ENCODE peak calls at places on chromosomes 5 and 9, in nine cellular contexts. Y is neural crest cell, O is bronchial epithelial cell, L is progenitor cell of endocrine pancreas, D is lower leg skin, G is cardiac muscle cell, I is OCI-LY7, V is Peyer's patch, J is fibroblast of pulmonary artery. U is an unnamed sample.

GRCh38 chr9:14768561-14769234 is 46.2 kb upstream of the CER1 start:
- DNase-seq in O (peak), D (no peak), V (no peak), J (peak), I (peak), G (peak), Y (peak), L (peak), U (no peak)

GRCh38 chr9:1460143-1460769 is 410.1 kb downstream of the DMRT2 start:
- DNase-seq in V (no peak), Y (no peak), I (peak), J (no peak), L (no peak), D (no peak), O (peak), G (peak), U (no peak)

GRCh38 chr5:14400085-14400484 is 181.5 kb upstream of the OTULINL start:
- DNase-seq in O (peak), G (peak), V (no peak), D (no peak), I (no peak), Y (no peak), J (peak), L (no peak), U (no peak)

GRCh38 chr5:143568105-143568504 is 164.6 kb upstream of the NR3C1 start:
- DNase-seq in J (no peak), V (no peak), D (no peak), G (no peak), I (no peak), Y (no peak), L (no peak), O (no peak), U (no peak)

GRCh38 chr9:2872941-2873323 is 29.0 kb upstream of the PUM3 start:
- DNase-seq in I (no peak), J (no peak), Y (no peak), G (no peak), L (no peak), V (no peak), D (no peak), O (no peak), U (no peak)

GRCh38 chr9:114677418-114677817 is 4.6 kb downstream of the TEX48 start:
- DNase-seq in O (peak), J (peak), V (no peak), I (no peak), Y (no peak), D (no peak), G (peak), L (no peak), U (peak)

GRCh38 chr5:148794275-148794674 is 32.1 kb upstream of the ADRB2 start:
- DNase-seq in L (no peak), J (peak), Y (no peak), O (no peak), D (no peak), I (no peak), G (peak), V (no peak), U (no peak)

GRCh38 chr9:121529237-121529987 is 29.8 kb upstream of the GGTA1 start:
- DNase-seq in L (no peak), I (no peak), Y (no peak), J (peak), G (peak), D (peak), O (peak), V (peak), U (no peak)

GRCh38 chr5:10604975-10605374 is 41.1 kb downstream of the ANKRD33B start:
- DNase-seq in G (no peak), L (no peak), D (no peak), Y (no peak), O (no peak), V (no peak), J (no peak), I (no peak), U (no peak)

GRCh38 chr9:35771524-35771923 is 17.4 kb upstream of the MSMP start:
- DNase-seq in V (no peak), J (peak), Y (no peak), L (no peak), G (peak), I (no peak), O (peak), D (no peak), U (no peak)

GRCh38 chr5:151181818-151182217 is 24.2 kb upstream of the ANXA6 start:
- DNase-seq in D (no peak), Y (no peak), I (no peak), O (no peak), J (no peak), L (no peak), G (no peak), V (no peak), U (no peak)

GRCh38 chr5:58300346-58300745 is 159.5 kb downstream of the PLK2 start:
- DNase-seq in G (no peak), Y (no peak), O (no peak), D (no peak), I (no peak), V (no peak), L (no peak), J (no peak), U (no peak)

GRCh38 chr5:33065146-33065545 is 354.0 kb downstream of the NPR3 start:
- DNase-seq in L (no peak), V (no peak), D (no peak), G (no peak), I (no peak), O (no peak), Y (no peak), J (no peak), U (no peak)

GRCh38 chr9:92142329-92142728 is 27.1 kb upstream of the SPTLC1 start:
- DNase-seq in O (no peak), G (no peak), J (no peak), L (no peak), V (no peak), D (no peak), I (no peak), Y (no peak), U (no peak)

GRCh38 chr5:115389074-115389798 is 92.8 kb upstream of the CCDC112 start:
- DNase-seq in J (no peak), I (no peak), O (no peak), L (no peak), G (peak), D (no peak), Y (no peak), V (no peak), U (no peak)

DNA sequence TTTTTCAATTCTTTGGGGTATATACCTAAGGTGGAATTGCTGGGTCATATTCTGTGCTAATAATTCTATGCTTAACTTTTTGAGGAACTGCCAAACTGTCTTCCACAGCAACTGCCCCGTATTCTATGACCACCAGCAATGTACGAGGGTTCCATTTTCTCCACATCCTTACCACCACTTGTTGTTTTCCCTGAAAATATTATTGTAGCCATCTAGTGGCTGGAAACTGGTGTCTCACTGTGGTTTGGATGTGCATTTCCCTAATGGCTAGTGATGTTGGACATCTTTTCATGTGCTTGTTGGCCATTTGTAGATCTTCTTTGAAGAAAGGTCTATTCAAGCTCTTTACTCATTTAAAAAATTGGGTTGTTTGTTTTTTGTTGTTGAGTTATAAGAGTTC is 30.7 kb downstream of the MSX2 start:
- DNase-seq in J (peak), O (peak), G (peak), I (no peak), L (no peak), Y (no peak), V (no peak), D (no peak), U (no peak)
- TF ChIP-seq CTCF in J (peak), O (no peak), G (peak), I (no peak), L (peak), Y (peak), V (peak), D (no peak), U (no peak)

GRCh38 chr9:98989036-98990000 is 45.6 kb downstream of the COL15A1 start:
- DNase-seq in D (peak), O (peak), G (peak), J (peak), V (peak), I (peak), Y (no peak), L (no peak), U (no peak)
- TF ChIP-seq CTCF in D (no peak), O (peak), G (peak), J (peak), V (no peak), I (peak), Y (no peak), L (no peak), U (no peak)

GRCh38 chr5:179768326-179769085 is 25.3 kb upstream of the LTC4S start:
- DNase-seq in J (no peak), I (no peak), L (no peak), O (peak), D (no peak), Y (no peak), V (no peak), G (peak), U (no peak)
- TF ChIP-seq CTCF in J (peak), I (no peak), L (peak), O (no peak), D (no peak), Y (no peak), V (no peak), G (peak), U (no peak)

GRCh38 chr5:129020683-129021082 is 55.4 kb downstream of the SLC27A6 start:
- DNase-seq in V (no peak), J (no peak), I (no peak), Y (no peak), O (no peak), L (no peak), G (no peak), D (no peak), U (no peak)
- TF ChIP-seq CTCF in V (no peak), J (no peak), I (no peak), Y (no peak), O (no peak), L (no peak), G (no peak), D (no peak), U (no peak)

GRCh38 chr9:32782476-32783167 is 718 bp upstream of the TMEM215 start:
- DNase-seq in J (no peak), I (no peak), G (no peak), L (no peak), V (no peak), D (no peak), Y (peak), O (no peak), U (no peak)

GRCh38 chr9:32783168-32783891 is at the start of gene TMEM215:
- DNase-seq in J (peak), D (no peak), L (peak), V (no peak), I (no peak), O (no peak), G (peak), Y (peak), U (no peak)
- TF ChIP-seq CTCF in J (no peak), D (no peak), L (peak), V (no peak), I (no peak), O (no peak), G (no peak), Y (no peak), U (no peak)

DNA sequence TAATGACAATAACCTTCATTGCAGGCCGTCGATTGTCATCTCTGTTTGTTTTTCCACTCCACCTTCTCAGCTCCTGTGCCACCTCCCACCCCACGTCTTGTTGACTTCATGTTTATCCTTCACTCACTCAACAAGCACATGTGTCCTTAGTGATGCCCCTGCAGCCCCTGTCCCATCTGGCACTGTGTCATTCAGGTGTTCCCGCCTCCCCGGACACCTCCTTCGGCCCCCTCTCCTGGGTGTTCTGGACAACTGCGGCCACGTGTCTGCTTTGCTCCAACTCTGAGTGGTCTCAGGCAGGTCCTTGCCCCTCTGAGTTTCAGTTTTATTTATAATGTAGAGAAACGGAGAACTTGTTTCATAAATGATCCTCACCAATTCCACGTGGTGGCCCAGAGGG is 91.0 kb upstream of the COL5A1 start:
- DNase-seq in J (no peak), L (no peak), I (no peak), O (no peak), Y (no peak), G (no peak), V (no peak), D (no peak), U (no peak)
- TF ChIP-seq CTCF in J (no peak), L (no peak), I (no peak), O (no peak), Y (no peak), G (no peak), V (no peak), D (no peak), U (no peak)

GRCh38 chr9:73269430-73270101 is 117.9 kb downstream of the ANXA1 start:
- DNase-seq in O (peak), I (peak), G (peak), L (no peak), Y (no peak), J (peak), V (no peak), D (no peak), U (no peak)
- TF ChIP-seq CTCF in O (peak), I (peak), G (peak), L (peak), Y (peak), J (peak), V (no peak), D (no peak), U (peak)

GRCh38 chr9:126916909-126917308 is 2.3 kb downstream of the RALGPS1 start:
- DNase-seq in Y (no peak), L (no peak), D (no peak), I (peak), V (no peak), J (no peak), O (no peak), G (no peak), U (no peak)
- TF ChIP-seq CTCF in Y (no peak), L (peak), D (no peak), I (peak), V (peak), J (no peak), O (no peak), G (no peak), U (no peak)

DNA sequence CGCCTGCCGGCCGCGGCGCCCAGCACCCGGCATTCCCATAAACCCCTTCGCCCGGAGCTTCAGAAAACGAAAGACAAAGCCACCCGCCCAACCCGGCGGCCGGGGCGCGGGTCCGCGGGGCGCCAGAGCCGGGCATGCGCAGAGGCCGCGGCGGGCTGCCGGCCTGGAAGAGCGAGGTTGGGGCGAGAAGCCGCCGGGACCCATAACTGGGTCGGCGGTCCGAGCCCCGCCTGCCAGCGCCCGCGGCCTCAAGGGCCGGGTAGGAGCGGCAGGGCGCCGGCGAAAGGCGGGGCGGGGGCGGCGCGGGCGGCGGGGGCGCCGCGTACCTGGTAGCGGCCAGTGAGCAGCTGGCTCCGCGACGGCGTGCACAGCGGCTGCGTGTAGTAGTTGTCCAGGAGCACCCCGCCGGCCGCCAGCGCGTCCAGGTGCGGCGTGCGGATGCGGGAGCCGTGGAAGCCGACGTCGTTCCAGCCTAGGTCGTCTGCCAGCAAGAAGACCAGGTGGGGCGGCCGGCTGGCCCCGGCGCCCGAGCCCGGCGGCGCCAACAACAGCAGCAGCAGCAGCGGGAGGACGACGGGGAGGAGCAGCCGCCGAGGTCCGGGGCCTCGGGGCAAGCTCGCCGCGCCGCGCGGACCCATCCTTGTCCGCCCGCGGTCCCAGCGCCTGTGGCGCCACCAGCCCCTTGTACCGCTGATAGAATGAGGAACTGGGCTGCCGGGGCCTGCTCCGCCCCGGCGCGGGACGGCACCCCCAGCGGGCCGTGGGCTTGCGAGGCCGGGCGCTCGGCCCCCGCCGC is at the start of gene ARSB:
- DNase-seq in O (peak), G (peak), L (peak), V (peak), I (peak), J (peak), Y (peak), D (peak), U (peak)
- TF ChIP-seq CTCF in O (peak), G (peak), L (peak), V (peak), I (peak), J (peak), Y (peak), D (no peak), U (no peak)

U was measured in mesothelial cell of epicardium.